ENCODE peak calls at places on chromosomes 13 and 19, in six cellular contexts. One of them, this sample, is unnamed.

GRCh38 chr19:17868669-17869068 is 3.1 kb upstream of the SLC5A5 start:
- DNase-seq in NCI-H2029: no peak
- DNase-seq in stimulated activated CD4-positive, alpha-beta T cell treated with anti-CD3 and anti-CD28 coated beads, TNF-alpha, amount 100 ng/mL, for 24 hours: no peak
- DNase-seq in stimulated activated CD8-positive, alpha-beta memory T cell treated with anti-CD3 and anti-CD28 coated beads, Interleukin-15, amount 100 ng/mL, for 1 hour: no peak
- DNase-seq in heart right ventricle: no peak
- DNase-seq in CD4-positive, CD25-positive, alpha-beta regulatory T cell: no peak
- DNase-seq in this sample: no peak

GRCh38 chr13:99922631-99923404 is 48.7 kb downstream of the ZIC5 start:
- DNase-seq in NCI-H2029: peak
- DNase-seq in stimulated activated CD4-positive, alpha-beta T cell treated with anti-CD3 and anti-CD28 coated beads, TNF-alpha, amount 100 ng/mL, for 24 hours: no peak
- DNase-seq in stimulated activated CD8-positive, alpha-beta memory T cell treated with anti-CD3 and anti-CD28 coated beads, Interleukin-15, amount 100 ng/mL, for 1 hour: no peak
- DNase-seq in heart right ventricle: no peak
- DNase-seq in CD4-positive, CD25-positive, alpha-beta regulatory T cell: no peak
- DNase-seq in this sample: no peak

GRCh38 chr13:33918199-33918932 is 100.4 kb downstream of the RFC3 start:
- DNase-seq in NCI-H2029: peak
- DNase-seq in stimulated activated CD4-positive, alpha-beta T cell treated with anti-CD3 and anti-CD28 coated beads, TNF-alpha, amount 100 ng/mL, for 24 hours: no peak
- DNase-seq in stimulated activated CD8-positive, alpha-beta memory T cell treated with anti-CD3 and anti-CD28 coated beads, Interleukin-15, amount 100 ng/mL, for 1 hour: no peak
- DNase-seq in heart right ventricle: no peak
- DNase-seq in CD4-positive, CD25-positive, alpha-beta regulatory T cell: no peak
- DNase-seq in this sample: no peak

GRCh38 chr13:75271851-75272250 is 210.1 kb downstream of the TBC1D4 start:
- DNase-seq in NCI-H2029: no peak
- DNase-seq in stimulated activated CD4-positive, alpha-beta T cell treated with anti-CD3 and anti-CD28 coated beads, TNF-alpha, amount 100 ng/mL, for 24 hours: no peak
- DNase-seq in stimulated activated CD8-positive, alpha-beta memory T cell treated with anti-CD3 and anti-CD28 coated beads, Interleukin-15, amount 100 ng/mL, for 1 hour: no peak
- DNase-seq in heart right ventricle: no peak
- DNase-seq in CD4-positive, CD25-positive, alpha-beta regulatory T cell: no peak
- DNase-seq in this sample: no peak

GRCh38 chr19:8617984-8618383 is 7.5 kb upstream of the ADAMTS10 start:
- DNase-seq in NCI-H2029: no peak
- DNase-seq in stimulated activated CD4-positive, alpha-beta T cell treated with anti-CD3 and anti-CD28 coated beads, TNF-alpha, amount 100 ng/mL, for 24 hours: no peak
- DNase-seq in stimulated activated CD8-positive, alpha-beta memory T cell treated with anti-CD3 and anti-CD28 coated beads, Interleukin-15, amount 100 ng/mL, for 1 hour: no peak
- DNase-seq in heart right ventricle: no peak
- DNase-seq in CD4-positive, CD25-positive, alpha-beta regulatory T cell: no peak
- DNase-seq in this sample: no peak

GRCh38 chr19:5436101-5436947 is 18.9 kb upstream of the ZNRF4 start:
- DNase-seq in NCI-H2029: no peak
- DNase-seq in stimulated activated CD4-positive, alpha-beta T cell treated with anti-CD3 and anti-CD28 coated beads, TNF-alpha, amount 100 ng/mL, for 24 hours: no peak
- DNase-seq in stimulated activated CD8-positive, alpha-beta memory T cell treated with anti-CD3 and anti-CD28 coated beads, Interleukin-15, amount 100 ng/mL, for 1 hour: no peak
- DNase-seq in heart right ventricle: no peak
- DNase-seq in CD4-positive, CD25-positive, alpha-beta regulatory T cell: no peak
- DNase-seq in this sample: no peak

GRCh38 chr19:31543456-31543855 is 194.2 kb upstream of the TSHZ3 start:
- DNase-seq in NCI-H2029: no peak
- DNase-seq in stimulated activated CD4-positive, alpha-beta T cell treated with anti-CD3 and anti-CD28 coated beads, TNF-alpha, amount 100 ng/mL, for 24 hours: no peak
- DNase-seq in stimulated activated CD8-positive, alpha-beta memory T cell treated with anti-CD3 and anti-CD28 coated beads, Interleukin-15, amount 100 ng/mL, for 1 hour: no peak
- DNase-seq in heart right ventricle: no peak
- DNase-seq in CD4-positive, CD25-positive, alpha-beta regulatory T cell: no peak
- DNase-seq in this sample: no peak

GRCh38 chr19:1214299-1214861 is 8.8 kb downstream of the STK11 start:
- DNase-seq in NCI-H2029: no peak
- DNase-seq in stimulated activated CD4-positive, alpha-beta T cell treated with anti-CD3 and anti-CD28 coated beads, TNF-alpha, amount 100 ng/mL, for 24 hours: no peak
- DNase-seq in stimulated activated CD8-positive, alpha-beta memory T cell treated with anti-CD3 and anti-CD28 coated beads, Interleukin-15, amount 100 ng/mL, for 1 hour: no peak
- DNase-seq in heart right ventricle: no peak
- DNase-seq in CD4-positive, CD25-positive, alpha-beta regulatory T cell: no peak
- DNase-seq in this sample: no peak

GRCh38 chr19:19602136-19602712 is 16.3 kb downstream of the PBX4 start:
- DNase-seq in NCI-H2029: no peak
- DNase-seq in stimulated activated CD4-positive, alpha-beta T cell treated with anti-CD3 and anti-CD28 coated beads, TNF-alpha, amount 100 ng/mL, for 24 hours: no peak
- DNase-seq in stimulated activated CD8-positive, alpha-beta memory T cell treated with anti-CD3 and anti-CD28 coated beads, Interleukin-15, amount 100 ng/mL, for 1 hour: no peak
- DNase-seq in heart right ventricle: no peak
- DNase-seq in CD4-positive, CD25-positive, alpha-beta regulatory T cell: peak
- DNase-seq in this sample: no peak